ENCODE peak calls at places on chromosomes 3 and 15, in ten cellular contexts. M, H, W, J, S, Z, X, P, B and G are unnamed samples.

GRCh38 chr3:5122741-5123706 is 932 bp downstream of the ARL8B start:
- DNase-seq in Z (peak; percentile 41), H (peak; percentile 66), P (peak; percentile 19), X (peak; percentile 56), S (no peak), J (peak; percentile 75), B (peak; percentile 76), M (no peak), W (peak; percentile 64), G (no peak)

GRCh38 chr3:171824824-171825221 is 14.5 kb upstream of the PLD1 start:
- DNase-seq in Z (no peak), S (no peak), H (no peak), W (no peak), P (no peak), X (no peak), B (peak; percentile 90), M (no peak), J (peak; percentile 70), G (no peak)

GRCh38 chr3:2153047-2153446 is 54.4 kb downstream of the CNTN4 start:
- DNase-seq in S (no peak), X (no peak), P (no peak), M (no peak), W (no peak), Z (no peak), B (no peak), J (no peak), H (no peak), G (no peak)

GRCh38 chr3:186220886-186221285 is 112.0 kb upstream of the ETV5 start:
- DNase-seq in X (no peak), M (no peak), B (peak; percentile 33), W (no peak), H (peak; percentile 79), S (no peak), J (no peak), P (no peak), Z (peak; percentile 82), G (no peak)

GRCh38 chr3:21944251-21944650 is 193.2 kb upstream of the ZNF385D start:
- DNase-seq in P (no peak), S (no peak), X (no peak), W (no peak), B (no peak), H (no peak), Z (no peak), M (no peak), J (peak; percentile 40), G (no peak)

GRCh38 chr3:141399200-141399599 is 30.9 kb downstream of the ZBTB38 start:
- DNase-seq in Z (no peak), S (no peak), W (no peak), H (no peak), X (no peak), M (no peak), J (no peak), P (no peak), B (no peak), G (no peak)

GRCh38 chr15:101017935-101018849 is 99.0 kb downstream of the LRRK1 start:
- DNase-seq in Z (no peak), S (no peak), P (no peak), W (no peak), J (no peak), M (no peak), X (no peak), H (no peak), B (peak; percentile 54), G (no peak)

GRCh38 chr3:69020424-69020823 is 6.9 kb upstream of the EOGT start:
- DNase-seq in M (no peak), Z (no peak), W (no peak), H (no peak), X (no peak), B (no peak), P (no peak), S (no peak), J (no peak), G (no peak)

GRCh38 chr3:177525414-177525813 is 328.1 kb upstream of the TBL1XR1 start:
- DNase-seq in J (no peak), M (no peak), P (no peak), Z (no peak), H (no peak), X (no peak), W (no peak), S (no peak), B (no peak), G (no peak)

DNA sequence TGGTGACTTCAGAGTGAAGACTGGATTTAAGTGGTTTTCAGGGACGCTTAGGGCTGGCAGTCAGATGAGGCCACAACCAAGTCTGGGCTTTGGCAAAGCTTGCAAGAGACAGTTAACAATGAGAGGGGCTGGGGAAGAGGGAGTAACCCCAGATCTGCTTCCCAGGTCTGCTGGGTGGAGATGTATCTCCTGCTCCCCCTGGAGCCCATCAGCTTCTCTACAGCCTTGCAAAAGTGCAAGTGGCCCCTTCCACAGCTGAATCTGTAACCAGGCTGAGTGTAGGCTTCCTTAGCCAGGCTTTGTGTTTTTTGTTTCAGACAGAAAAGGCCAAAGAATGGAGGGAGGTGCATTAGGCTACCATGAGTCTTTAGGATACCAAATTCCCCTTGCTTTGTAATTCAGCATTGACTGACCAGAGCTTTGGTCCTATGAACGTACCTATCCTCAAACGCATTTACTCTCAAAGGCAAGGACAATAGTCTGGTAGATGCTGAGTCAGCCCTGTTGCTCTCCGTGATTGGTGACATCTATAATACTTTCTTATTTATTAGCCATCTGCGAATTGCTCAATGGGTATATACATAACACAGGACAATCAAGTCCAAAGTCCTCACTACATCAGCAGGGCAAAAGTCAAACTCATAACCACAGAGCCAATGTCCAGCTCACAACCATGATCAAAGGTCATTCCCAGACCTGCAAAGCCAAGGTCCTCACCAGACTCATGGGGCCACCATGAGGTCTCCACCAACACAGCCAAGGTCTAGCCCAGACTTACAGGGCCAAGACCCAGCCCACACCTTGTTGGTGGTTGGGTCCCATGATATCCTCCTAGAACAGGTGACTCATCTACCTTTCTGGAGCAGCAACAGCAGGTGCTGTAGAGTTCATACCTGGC is 17.1 kb downstream of the CCDC13 start:
- DNase-seq in M (no peak), H (no peak), W (peak; percentile 67), Z (no peak), S (no peak), P (no peak), B (peak; percentile 53), J (no peak), X (peak; percentile 19), G (no peak)
- TF ChIP-seq CTCF in M (peak; percentile 66), H (no peak), W (peak; percentile 46), Z (peak; percentile 50), S (no peak), P (peak; percentile 58), B (peak; percentile 71), J (no peak), X (peak; percentile 45), G (peak; percentile 49)

GRCh38 chr3:65945480-65945879 is 93.2 kb downstream of the MAGI1 start:
- DNase-seq in H (no peak), W (no peak), J (peak; percentile 64), Z (no peak), P (no peak), M (no peak), X (no peak), B (peak; percentile 80), S (no peak), G (no peak)

GRCh38 chr3:65944252-65944651 is 94.5 kb downstream of the MAGI1 start:
- DNase-seq in J (no peak), H (no peak), M (no peak), Z (no peak), X (no peak), B (no peak), W (no peak), S (no peak), P (no peak), G (no peak)

GRCh38 chr3:65946438-65946837 is 92.3 kb downstream of the MAGI1 start:
- DNase-seq in B (peak; percentile 85), X (no peak), Z (no peak), P (peak; percentile 40), W (no peak), M (no peak), J (peak; percentile 81), H (no peak), S (no peak), G (no peak)

GRCh38 chr3:65948833-65949573 is 89.7 kb downstream of the MAGI1 start:
- DNase-seq in P (no peak), B (no peak), Z (no peak), J (no peak), S (no peak), M (no peak), W (no peak), X (no peak), H (no peak), G (no peak)

GRCh38 chr3:65945953-65946352 is 92.8 kb downstream of the MAGI1 start:
- DNase-seq in H (no peak), X (no peak), J (no peak), P (no peak), W (no peak), S (no peak), B (no peak), M (no peak), Z (no peak), G (no peak)
- H3K4me3 ChIP-seq in H (no peak overlapping the region), X (no peak overlapping the region), J (no peak overlapping the region), P (no peak overlapping the region), W (no peak overlapping the region), S (peak overlapping the region; percentile 16), B (no peak overlapping the region), M (no peak overlapping the region), Z (no peak overlapping the region), G (no peak overlapping the region)

DNA sequence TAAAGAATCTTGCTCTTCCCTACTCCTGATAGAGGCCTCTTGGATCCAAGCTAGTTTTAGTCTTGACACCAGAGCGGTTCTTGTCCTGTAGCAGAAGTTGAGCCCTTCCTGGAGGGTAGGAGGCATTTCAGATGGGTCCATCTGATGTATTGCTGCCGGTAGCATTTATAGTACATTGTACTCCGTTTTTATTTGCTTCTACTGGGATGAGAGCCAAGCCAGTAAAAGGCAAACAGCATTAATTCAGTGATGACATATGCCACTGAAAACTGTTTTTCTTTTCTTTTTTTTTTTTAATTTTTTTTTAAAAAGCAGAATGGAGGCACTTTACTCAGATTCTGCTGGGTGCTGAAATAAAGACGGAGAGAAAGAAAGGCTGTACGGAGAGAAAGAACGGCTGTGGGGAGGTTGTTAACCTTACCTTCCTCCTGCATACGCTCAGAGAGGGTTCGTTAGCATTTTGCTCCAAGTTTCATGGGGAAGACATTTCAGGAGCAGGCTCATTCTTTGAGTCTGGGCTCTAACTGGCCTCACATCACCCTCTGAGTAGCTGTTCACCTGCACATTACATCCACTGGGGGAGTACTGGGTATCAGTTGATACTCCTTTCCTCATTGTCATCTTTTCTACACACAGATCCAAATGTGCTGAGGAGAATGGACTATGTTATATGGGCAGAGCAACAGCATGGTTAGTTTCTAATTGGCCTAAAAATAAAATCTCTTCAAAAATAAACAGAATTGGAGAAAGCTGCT is 161.5 kb downstream of the FEZF2 start:
- DNase-seq in X (peak; percentile 5), H (no peak), M (no peak), J (no peak), Z (no peak), B (no peak), W (no peak), S (no peak), P (no peak), G (no peak)
- TF ChIP-seq CTCF in X (no peak), H (no peak), M (no peak), J (peak; percentile 14), Z (no peak), B (peak; percentile 8), W (peak; percentile 6), S (no peak), P (no peak), G (no peak)

DNA sequence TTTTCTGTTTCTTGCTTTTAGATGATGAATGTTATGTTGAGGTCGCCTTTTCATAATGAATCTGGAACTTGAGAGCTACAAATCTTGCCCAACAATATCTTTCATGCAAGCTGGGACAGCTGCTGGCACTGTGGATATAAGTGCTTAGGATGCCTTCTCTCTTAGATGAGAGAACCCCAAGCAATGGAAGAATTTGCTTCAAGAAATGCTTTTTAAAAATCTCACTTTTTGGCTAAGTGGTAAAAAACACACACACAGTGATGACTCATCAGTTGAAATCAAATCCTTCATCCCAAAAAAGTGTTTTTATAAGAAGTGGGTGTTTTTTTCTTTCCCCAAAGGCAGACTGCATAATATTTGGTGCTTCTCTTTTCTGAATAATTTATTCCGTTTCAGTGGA is 38.4 kb upstream of the GALNT15 start:
- DNase-seq in S (no peak), P (no peak), Z (no peak), B (peak; percentile 82), W (no peak), M (no peak), H (no peak), J (peak; percentile 85), X (no peak), G (peak; percentile 65)
- H3K4me3 ChIP-seq in S (peak overlapping the region; percentile 26), P (no peak overlapping the region), Z (no peak overlapping the region), B (no peak overlapping the region), W (no peak overlapping the region), M (no peak overlapping the region), H (no peak overlapping the region), J (no peak overlapping the region), X (no peak overlapping the region), G (no peak overlapping the region)